ENCODE peak calls at places on chromosomes 16 and 17, in four cellular contexts. Z is MG63, F is heart right ventricle, W is epithelial cell of esophagus. X is an unnamed sample.

GRCh38 chr16:30521873-30522641 is 4.3 kb downstream of the ZNF768 start:
- DNase-seq in Z (no peak), F (no peak), W (no peak), X (no peak)

GRCh38 chr16:46974352-46974751 is 878 bp upstream of the DNAJA2 start:
- DNase-seq in F (no peak), W (peak), Z (no peak), X (no peak)

GRCh38 chr17:78802008-78802407 is 19.9 kb upstream of the CYTH1 start:
- DNase-seq in W (no peak), Z (no peak), F (no peak), X (no peak)

GRCh38 chr17:32673964-32674363 is 187.2 kb downstream of the CDK5R1 start:
- DNase-seq in W (peak), Z (no peak), F (no peak), X (no peak)

GRCh38 chr16:77431131-77431670 is 3.6 kb downstream of the ADAMTS18 start:
- DNase-seq in Z (no peak), W (no peak), F (no peak), X (no peak)

GRCh38 chr17:27540300-27541105 is 84.3 kb downstream of the KSR1 start:
- DNase-seq in W (peak), Z (peak), F (peak), X (peak)

GRCh38 chr17:53472586-53472985 is 350.1 kb upstream of the KIF2B start:
- DNase-seq in W (peak), Z (no peak), F (no peak), X (no peak)

GRCh38 chr16:84341533-84342295 is 26.6 kb upstream of the ATP2C2 start:
- DNase-seq in F (no peak), W (no peak), Z (no peak), X (no peak)

GRCh38 chr16:13426279-13426678 is 493.7 kb upstream of the ERCC4 start:
- DNase-seq in W (no peak), F (no peak), Z (no peak), X (no peak)

GRCh38 chr16:69123894-69124293 is 8.5 kb downstream of the CHTF8 start:
- DNase-seq in W (peak), Z (no peak), F (no peak), X (no peak)

GRCh38 chr17:50559674-50560184 is 786 bp upstream of the CACNA1G start:
- DNase-seq in Z (peak), W (peak), F (peak), X (no peak)

GRCh38 chr16:72092832-72093447 is 480 bp downstream of the TXNL4B start:
- DNase-seq in F (no peak), W (peak), Z (peak), X (peak)

GRCh38 chr17:42277342-42277712 is 1.1 kb upstream of the STAT5B start:
- DNase-seq in W (no peak), Z (no peak), F (no peak), X (no peak)

GRCh38 chr17:59802160-59802559 is 90.6 kb downstream of the TUBD1 start:
- DNase-seq in Z (no peak), F (no peak), W (no peak), X (no peak)

GRCh38 chr16:16045879-16046278 is 96.5 kb downstream of the ABCC1 start:
- DNase-seq in F (no peak), W (no peak), Z (no peak), X (no peak)

GRCh38 chr17:79546386-79546785 is 64.5 kb downstream of the RBFOX3 start:
- DNase-seq in F (no peak), W (no peak), Z (no peak), X (no peak)

GRCh38 chr17:60630352-60630751 is 30.4 kb downstream of the PPM1D start:
- DNase-seq in Z (no peak), F (no peak), W (no peak), X (no peak)

GRCh38 chr17:27241346-27241946 is 52.5 kb upstream of the WSB1 start:
- DNase-seq in F (no peak), W (peak), Z (peak), X (no peak)

GRCh38 chr16:7037491-7037890 is 295.2 kb upstream of the RBFOX1 start:
- DNase-seq in F (no peak), W (no peak), Z (no peak), X (no peak)

GRCh38 chr17:73901249-73901648 is 257.0 kb upstream of the SDK2 start:
- DNase-seq in F (no peak), Z (no peak), W (no peak), X (no peak)

GRCh38 chr17:61217878-61218437 is 181.7 kb upstream of the TBX2 start:
- DNase-seq in Z (no peak), F (no peak), W (no peak), X (no peak)

GRCh38 chr17:7742729-7743128 is 25.2 kb downstream of the DNAH2 start:
- DNase-seq in Z (no peak), F (no peak), W (no peak), X (no peak)

GRCh38 chr16:28192811-28193529 is 18.8 kb downstream of the XPO6 start:
- DNase-seq in F (no peak), W (no peak), Z (no peak), X (no peak)

GRCh38 chr17:4433515-4434031 is at the start of gene SPNS3:
- DNase-seq in W (no peak), F (no peak), Z (peak), X (no peak)

GRCh38 chr17:74485012-74485743 is 18.7 kb downstream of the CD300A start:
- DNase-seq in F (no peak), Z (peak), W (no peak), X (no peak)

GRCh38 chr17:18129041-18129502 is 20.5 kb downstream of the MYO15A start:
- DNase-seq in Z (peak), F (no peak), W (peak), X (no peak)

GRCh38 chr17:73960469-73960868 is 243.0 kb upstream of the RPL38 start:
- DNase-seq in W (no peak), Z (no peak), F (no peak), X (no peak)

GRCh38 chr17:80472996-80473395 is 3.4 kb downstream of the NPTX1 start:
- DNase-seq in W (no peak), Z (no peak), F (no peak), X (no peak)

GRCh38 chr17:31513731-31514427 is 122.4 kb downstream of the RAB11FIP4 start:
- DNase-seq in Z (no peak), W (no peak), F (no peak), X (no peak)

GRCh38 chr17:48546187-48546923 is 1.4 kb upstream of the HOXB2 start:
- DNase-seq in F (no peak), W (no peak), Z (no peak), X (no peak)
- H3K4me3 ChIP-seq in F (no peak), W (no peak), Z (peak), X (no peak)

DNA sequence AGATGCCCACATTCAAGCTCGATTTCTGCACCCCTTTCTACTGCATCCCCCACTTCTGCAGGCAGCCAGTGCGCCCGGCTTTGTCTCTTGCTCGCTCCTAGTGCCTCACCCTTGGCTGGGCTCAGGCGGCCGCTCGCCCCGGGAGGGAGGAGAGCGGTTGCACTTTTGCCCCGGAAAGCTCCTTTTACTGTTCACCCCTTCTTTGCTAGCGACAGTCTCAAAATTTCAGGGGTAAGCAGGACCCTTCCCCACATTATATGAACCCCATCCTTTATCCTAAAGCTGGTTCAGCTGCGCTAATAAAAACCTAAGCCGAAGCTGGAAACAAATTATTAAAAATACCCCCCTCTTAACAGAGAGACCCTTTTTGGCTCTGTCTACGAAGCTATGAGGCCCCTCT is 987 bp downstream of the HOXB5 start:
- DNase-seq in W (no peak), Z (no peak), F (no peak), X (no peak)
- H3K4me3 ChIP-seq in W (no peak), Z (no peak), F (no peak), X (no peak)

DNA sequence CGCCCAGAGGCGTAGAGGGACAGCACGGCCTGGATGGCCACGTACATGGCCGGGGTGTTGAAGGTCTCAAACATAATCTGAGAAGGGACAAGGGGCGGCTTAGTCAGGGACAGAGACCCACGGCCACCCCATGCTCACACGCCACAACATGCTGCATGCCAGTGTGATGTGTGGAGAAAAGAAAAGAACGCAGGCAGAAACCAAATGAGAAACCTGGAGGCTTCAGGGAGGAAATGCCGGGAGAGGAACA is 1.1 kb downstream of the ACTG1 start:
- DNase-seq in Z (no peak), W (no peak), F (no peak), X (no peak)
- H3K4me3 ChIP-seq in Z (peak), W (peak), F (peak), X (peak)

GRCh38 chr17:55288356-55289105 is 23.8 kb downstream of the HLF start:
- DNase-seq in Z (no peak), W (no peak), F (no peak), X (no peak)

GRCh38 chr17:55286681-55287589 is 22.2 kb downstream of the HLF start:
- DNase-seq in Z (peak), W (peak), F (no peak), X (no peak)

GRCh38 chr17:55289978-55290377 is 25.2 kb downstream of the HLF start:
- DNase-seq in F (no peak), W (no peak), Z (no peak), X (no peak)

GRCh38 chr17:55290721-55291507 is 26.2 kb downstream of the HLF start:
- DNase-seq in F (no peak), Z (no peak), W (no peak), X (no peak)

GRCh38 chr17:55289106-55289446 is 24.3 kb downstream of the HLF start:
- DNase-seq in F (no peak), W (no peak), Z (peak), X (no peak)
- H3K4me3 ChIP-seq in F (no peak), W (no peak), Z (no peak), X (no peak)

GRCh38 chr17:29155966-29156338 is 24.2 kb downstream of the MYO18A start:
- DNase-seq in W (no peak), Z (no peak), F (peak), X (no peak)

GRCh38 chr17:29157310-29157709 is 22.9 kb downstream of the MYO18A start:
- DNase-seq in Z (no peak), F (no peak), W (peak), X (no peak)

GRCh38 chr17:29156781-29157180 is 23.4 kb downstream of the MYO18A start:
- DNase-seq in W (no peak), Z (no peak), F (peak), X (no peak)

GRCh38 chr17:29154516-29155234 is 25.5 kb downstream of the MYO18A start:
- DNase-seq in Z (no peak), W (no peak), F (no peak), X (no peak)

DNA sequence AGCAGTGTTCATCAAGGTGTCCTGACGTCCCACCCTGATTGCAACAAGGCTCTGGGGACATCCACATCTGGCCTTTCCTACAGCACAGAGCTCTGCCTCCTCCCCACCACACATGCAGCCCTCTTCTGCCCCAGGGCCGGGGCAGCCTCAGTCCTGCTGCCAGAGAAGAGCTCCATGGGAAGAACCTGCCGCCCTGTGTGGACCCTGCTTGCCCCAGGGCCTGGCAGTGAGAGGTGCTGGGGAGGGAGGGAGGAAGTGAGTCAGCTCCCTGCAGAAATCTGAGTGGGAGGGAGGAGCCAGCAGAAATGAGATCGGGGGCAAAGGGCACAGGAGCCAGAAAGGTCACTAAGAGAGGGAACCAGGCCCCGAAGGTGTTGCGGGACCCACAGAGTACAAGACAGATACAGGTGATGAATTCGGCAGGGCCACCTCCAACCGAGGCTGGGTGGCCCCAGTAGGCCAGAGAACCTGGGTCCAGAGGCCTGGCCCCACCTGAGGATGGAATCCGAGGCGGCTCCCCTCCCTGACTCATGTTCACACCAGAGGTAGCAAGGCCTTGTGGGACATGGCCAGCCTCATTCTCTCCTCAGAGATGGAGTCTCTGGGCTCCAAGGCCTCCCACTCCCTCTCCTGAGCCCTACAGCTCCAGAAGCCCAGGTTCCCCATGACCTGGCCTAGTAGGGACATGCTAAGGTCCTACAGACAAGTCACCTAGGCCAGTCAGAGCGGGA is 24.8 kb downstream of the MYO18A start:
- DNase-seq in Z (peak), W (peak), F (no peak), X (no peak)
- H3K4me3 ChIP-seq in Z (no peak), W (no peak), F (no peak), X (no peak)

DNA sequence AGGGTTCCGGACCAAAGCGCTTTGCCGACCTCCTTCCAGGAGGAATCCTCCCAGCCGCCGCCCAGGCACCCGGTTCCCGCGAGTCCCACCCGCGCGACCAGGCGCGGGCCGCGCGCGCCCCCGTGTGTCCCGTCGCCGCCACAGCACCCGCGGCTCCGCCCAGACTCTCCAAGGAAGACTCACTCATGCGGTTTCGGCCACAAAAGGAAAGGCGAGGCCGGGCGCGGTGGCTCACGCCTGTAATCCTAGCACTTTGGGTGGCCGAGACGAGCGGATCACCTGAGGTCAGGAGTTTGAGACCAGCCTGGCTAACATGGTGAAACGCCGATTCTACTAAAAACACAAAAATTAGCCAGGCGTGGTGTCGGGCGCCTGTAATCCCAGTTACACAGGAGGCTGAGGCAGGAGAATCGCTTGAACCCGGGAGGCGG is 3.5 kb upstream of the PKMYT1 start:
- DNase-seq in Z (peak), F (peak), W (peak), X (no peak)
- H3K4me3 ChIP-seq in Z (peak), F (no peak), W (peak), X (no peak)

DNA sequence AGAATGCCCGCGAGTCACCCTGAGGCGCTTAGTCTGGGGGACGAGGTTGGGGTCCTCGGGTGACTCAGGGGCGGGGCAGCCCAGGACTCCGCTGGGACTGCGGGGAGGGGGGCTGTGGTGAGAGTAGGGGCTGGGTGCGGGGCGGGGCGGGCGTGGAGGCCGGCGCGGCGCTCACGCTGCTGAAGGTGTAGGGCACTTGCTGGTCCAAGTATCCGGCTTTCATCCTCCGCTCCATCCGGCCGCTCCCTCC is 832 bp downstream of the ETV4 start:
- DNase-seq in F (peak), Z (no peak), W (peak), X (no peak)
- H3K4me3 ChIP-seq in F (peak), Z (peak), W (peak), X (peak)

GRCh38 chr16:67001726-67002125 is 13.3 kb downstream of the CES4A start:
- DNase-seq in W (no peak), F (no peak), Z (no peak), X (no peak)

GRCh38 chr16:67001159-67001486 is 12.7 kb downstream of the CES4A start:
- DNase-seq in W (no peak), F (peak), Z (no peak), X (no peak)

GRCh38 chr16:66996324-66996982 is 8.1 kb downstream of the CES4A start:
- DNase-seq in F (no peak), W (peak), Z (peak), X (no peak)

GRCh38 chr16:66996983-66997358 is 8.6 kb downstream of the CES4A start:
- DNase-seq in Z (no peak), F (no peak), W (no peak), X (no peak)

GRCh38 chr16:67000384-67001158 is 12.2 kb downstream of the CES4A start:
- DNase-seq in F (peak), Z (no peak), W (peak), X (no peak)
- H3K4me3 ChIP-seq in F (peak), Z (no peak), W (peak), X (peak)